ENCODE peak calls at places on chromosomes 3 and 15, in six cellular contexts. L, R, J, W, A and P are unnamed samples.

GRCh38 chr3:82132210-82133069 is 371.0 kb upstream of the GBE1 start:
- DNase-seq in L (no peak), R (no peak), J (no peak), W (no peak), A (peak), P (no peak)

GRCh38 chr3:127208483-127209100 is 15.7 kb downstream of the PRR23E start:
- DNase-seq in L (no peak), R (no peak), J (no peak), W (no peak), A (no peak), P (no peak)

GRCh38 chr3:185630182-185630622 is 44.1 kb downstream of the SENP2 start:
- DNase-seq in L (peak), R (no peak), J (peak), W (no peak), A (no peak), P (no peak)

GRCh38 chr3:88132894-88133293 is 16.9 kb upstream of the C3orf38 start:
- DNase-seq in L (no peak), R (no peak), J (no peak), W (no peak), A (no peak), P (no peak)

GRCh38 chr15:65344909-65345275 is 32.9 kb downstream of the IGDCC3 start:
- DNase-seq in L (no peak), R (no peak), J (no peak), W (no peak), A (no peak), P (no peak)

GRCh38 chr3:190909908-190910307 is 47.4 kb upstream of the GMNC start:
- DNase-seq in L (no peak), R (no peak), J (no peak), W (no peak), A (no peak), P (no peak)

GRCh38 chr3:141368062-141368924 is at the start of gene ZBTB38:
- DNase-seq in L (peak), R (no peak), J (peak), W (peak), A (peak), P (no peak)

GRCh38 chr3:130712718-130713423 is 33.8 kb downstream of the PIK3R4 start:
- DNase-seq in L (no peak), R (no peak), J (no peak), W (no peak), A (no peak), P (no peak)

GRCh38 chr3:198028718-198029117 is 68.7 kb downstream of the LMLN start:
- DNase-seq in L (no peak), R (no peak), J (no peak), W (no peak), A (no peak), P (no peak)

GRCh38 chr3:184004483-184004882 is 13.2 kb downstream of the ABCC5 start:
- DNase-seq in L (no peak), R (no peak), J (no peak), W (no peak), A (no peak), P (no peak)

GRCh38 chr15:41919954-41920538 is 26.2 kb upstream of the SPTBN5 start:
- DNase-seq in L (peak), R (no peak), J (peak), W (no peak), A (no peak), P (no peak)

GRCh38 chr3:23344886-23345285 is 141.8 kb downstream of the UBE2E2 start:
- DNase-seq in L (no peak), R (no peak), J (no peak), W (no peak), A (no peak), P (no peak)

GRCh38 chr3:126488886-126489569 is 13.3 kb upstream of the ZXDC start:
- DNase-seq in L (no peak), R (no peak), J (no peak), W (no peak), A (no peak), P (no peak)

GRCh38 chr15:39124155-39124924 is 456.5 kb upstream of the THBS1 start:
- DNase-seq in L (peak), R (no peak), J (peak), W (no peak), A (peak), P (no peak)

GRCh38 chr15:99450896-99451358 is 114.9 kb upstream of the MEF2A start:
- DNase-seq in L (no peak), R (no peak), J (peak), W (peak), A (no peak), P (peak)

GRCh38 chr15:84685304-84685703 is 27.3 kb upstream of the NMB start:
- DNase-seq in L (peak), R (no peak), J (no peak), W (no peak), A (no peak), P (peak)

GRCh38 chr15:84829428-84829827 is 12.3 kb downstream of the ALPK3 start:
- DNase-seq in L (no peak), R (no peak), J (no peak), W (peak), A (no peak), P (no peak)

GRCh38 chr3:28476194-28476593 is 127.6 kb upstream of the AZI2 start:
- DNase-seq in L (peak), R (peak), J (peak), W (peak), A (peak), P (peak)

GRCh38 chr3:49781415-49782199 is 4.7 kb downstream of the IP6K1 start:
- DNase-seq in L (no peak), R (no peak), J (no peak), W (no peak), A (peak), P (no peak)

GRCh38 chr3:121431717-121432517 is 113.9 kb downstream of the POLQ start:
- DNase-seq in L (no peak), R (peak), J (peak), W (no peak), A (peak), P (peak)

GRCh38 chr15:64354683-64355558 is 1.1 kb downstream of the CSNK1G1 start:
- DNase-seq in L (no peak), R (no peak), J (peak), W (no peak), A (no peak), P (peak)

GRCh38 chr3:42961633-42962032 is 17.5 kb upstream of the GASK1A start:
- DNase-seq in L (peak), R (no peak), J (peak), W (peak), A (peak), P (peak)

GRCh38 chr3:12729313-12729676 is 29.8 kb downstream of the TMEM40 start:
- DNase-seq in L (no peak), R (no peak), J (no peak), W (no peak), A (no peak), P (no peak)

GRCh38 chr3:33277193-33277882 is at the start of gene FBXL2:
- DNase-seq in L (peak), R (no peak), J (peak), W (peak), A (peak), P (peak)

GRCh38 chr3:65836047-65836446 is 202.7 kb downstream of the MAGI1 start:
- DNase-seq in L (no peak), R (no peak), J (no peak), W (no peak), A (no peak), P (no peak)

GRCh38 chr15:63860161-63860954 is 26.6 kb upstream of the HERC1 start:
- DNase-seq in L (no peak), R (no peak), J (no peak), W (peak), A (no peak), P (no peak)

GRCh38 chr3:175608351-175608750 is 749.2 kb downstream of the NAALADL2 start:
- DNase-seq in L (no peak), R (no peak), J (no peak), W (no peak), A (no peak), P (no peak)

GRCh38 chr3:25478358-25478757 is 50.3 kb downstream of the RARB start:
- DNase-seq in L (no peak), R (no peak), J (no peak), W (no peak), A (no peak), P (no peak)

GRCh38 chr3:58991623-58992022 is 58.2 kb downstream of the CFAP20DC start:
- DNase-seq in L (no peak), R (no peak), J (no peak), W (no peak), A (no peak), P (no peak)

GRCh38 chr15:73368301-73369072 is at the start of gene HCN4:
- DNase-seq in L (no peak), R (no peak), J (no peak), W (peak), A (no peak), P (no peak)

GRCh38 chr3:43266995-43267394 is 19.3 kb upstream of the SNRK start:
- DNase-seq in L (no peak), R (no peak), J (no peak), W (no peak), A (no peak), P (no peak)

GRCh38 chr15:78195735-78196201 is 38.6 kb downstream of the ACSBG1 start:
- DNase-seq in L (peak), R (no peak), J (peak), W (peak), A (peak), P (peak)

GRCh38 chr3:136749106-136749505 is 3.1 kb downstream of the STAG1 start:
- DNase-seq in L (no peak), R (no peak), J (no peak), W (no peak), A (peak), P (peak)

GRCh38 chr15:55281517-55282227 is 7.9 kb downstream of the RAB27A start:
- DNase-seq in L (no peak), R (no peak), J (no peak), W (no peak), A (no peak), P (no peak)

GRCh38 chr3:49790626-49791411 is 4.5 kb upstream of the IP6K1 start:
- DNase-seq in L (no peak), R (no peak), J (no peak), W (peak), A (no peak), P (no peak)

GRCh38 chr15:60963557-60963956 is 265.5 kb downstream of the RORA start:
- DNase-seq in L (no peak), R (no peak), J (no peak), W (no peak), A (no peak), P (no peak)

GRCh38 chr15:92779874-92780273 is 120.2 kb upstream of the CHD2 start:
- DNase-seq in L (no peak), R (no peak), J (no peak), W (no peak), A (no peak), P (no peak)

GRCh38 chr3:150227839-150228238 is 180.3 kb upstream of the TSC22D2 start:
- DNase-seq in L (peak), R (no peak), J (peak), W (peak), A (peak), P (peak)

GRCh38 chr15:84570164-84570692 is 30.6 kb upstream of the ZSCAN2 start:
- DNase-seq in L (peak), R (no peak), J (no peak), W (peak), A (no peak), P (peak)

GRCh38 chr3:141556034-141556433 is 69.2 kb downstream of the RASA2 start:
- DNase-seq in L (no peak), R (no peak), J (peak), W (no peak), A (no peak), P (no peak)

GRCh38 chr15:74680461-74680860 is 15.4 kb downstream of the EDC3 start:
- DNase-seq in L (no peak), R (no peak), J (no peak), W (no peak), A (no peak), P (no peak)
- TF ChIP-seq CTCF in L (no peak), R (no peak), J (no peak), W (no peak), A (no peak), P (no peak)

GRCh38 chr3:64270143-64270542 is 44.9 kb upstream of the PRICKLE2 start:
- DNase-seq in L (no peak), R (no peak), J (no peak), W (no peak), A (no peak), P (no peak)

GRCh38 chr3:64266983-64267382 is 41.7 kb upstream of the PRICKLE2 start:
- DNase-seq in L (no peak), R (no peak), J (no peak), W (no peak), A (no peak), P (no peak)

GRCh38 chr3:64268926-64269325 is 43.7 kb upstream of the PRICKLE2 start:
- DNase-seq in L (no peak), R (no peak), J (no peak), W (no peak), A (no peak), P (no peak)

GRCh38 chr3:64266065-64266874 is 41.0 kb upstream of the PRICKLE2 start:
- DNase-seq in L (peak), R (no peak), J (peak), W (no peak), A (peak), P (no peak)

GRCh38 chr3:64267774-64268604 is 42.7 kb upstream of the PRICKLE2 start:
- DNase-seq in L (no peak), R (no peak), J (peak), W (no peak), A (no peak), P (no peak)
- TF ChIP-seq POLR2A in L (no peak), R (no peak), J (no peak), W (no peak), A (no peak), P (no peak)

GRCh38 chr3:170355738-170356595 is 1.5 kb upstream of the SKIL start:
- DNase-seq in L (peak), R (peak), J (peak), W (peak), A (no peak), P (peak)
- TF ChIP-seq MYC in L (no peak), R (no peak), J (no peak), W (no peak), A (no peak), P (no peak)

GRCh38 chr3:63597019-63597418 is 55.5 kb upstream of the SNTN start:
- DNase-seq in L (no peak), R (no peak), J (no peak), W (no peak), A (no peak), P (no peak)
- TF ChIP-seq CTCF in L (no peak), R (no peak), J (no peak), W (no peak), A (no peak), P (no peak)

GRCh38 chr3:1037631-1038030 is 55.2 kb upstream of the CNTN6 start:
- DNase-seq in L (no peak), R (no peak), J (no peak), W (no peak), A (no peak), P (no peak)
- TF ChIP-seq POLR2A in L (no peak), R (no peak), J (no peak), W (no peak), A (no peak), P (no peak)